ENCODE peak calls at places on chromosomes 3 and 15, in ten cellular contexts. I, D, M, X, W, P, S, Y, C and G are unnamed samples.

GRCh38 chr15:96345560-96346389 is 15.3 kb downstream of the NR2F2 start:
- DNase-seq in I (no peak), D (no peak), M (peak; percentile 82), X (peak; percentile 61), W (peak; percentile 87), P (peak; percentile 74), S (peak; percentile 84), Y (peak; percentile 92), C (peak; percentile 38), G (peak; percentile 87)

GRCh38 chr3:50600841-50601591 is 10.6 kb downstream of the CISH start:
- DNase-seq in I (no peak), D (peak; percentile 94), M (peak; percentile 30), X (peak; percentile 96), W (peak; percentile 91), P (peak; percentile 97), S (peak; percentile 97), Y (no peak), C (peak; percentile 92), G (peak; percentile 98)

GRCh38 chr3:161510510-161511260 is 14.1 kb downstream of the OTOL1 start:
- DNase-seq in I (peak; percentile 65), D (no peak), M (no peak), X (no peak), W (no peak), P (no peak), S (no peak), Y (no peak), C (no peak), G (no peak)

GRCh38 chr15:65580287-65580686 is 30.6 kb downstream of the INTS14 start:
- DNase-seq in I (no peak), D (peak; percentile 24), M (no peak), X (no peak), W (peak; percentile 31), P (no peak), S (peak; percentile 81), Y (peak; percentile 13), C (peak; percentile 68), G (peak; percentile 75)

GRCh38 chr15:90956551-90957104 is 1.9 kb downstream of the RCCD1 start:
- DNase-seq in I (peak; percentile 70), D (no peak), M (peak; percentile 92), X (peak; percentile 74), W (peak; percentile 96), P (peak; percentile 74), S (peak; percentile 75), Y (peak; percentile 92), C (peak; percentile 81), G (peak; percentile 59)

GRCh38 chr3:102148598-102149302 is 286.1 kb upstream of the ZPLD1 start:
- DNase-seq in I (no peak), D (no peak), M (no peak), X (no peak), W (no peak), P (no peak), S (no peak), Y (no peak), C (no peak), G (no peak)

GRCh38 chr3:56019490-56019889 is 448.8 kb downstream of the ERC2 start:
- DNase-seq in I (no peak), D (no peak), M (no peak), X (no peak), W (no peak), P (no peak), S (no peak), Y (no peak), C (no peak), G (no peak)

GRCh38 chr3:47003461-47004368 is 24.2 kb downstream of the NBEAL2 start:
- DNase-seq in I (no peak), D (no peak), M (no peak), X (peak; percentile 50), W (peak; percentile 24), P (no peak), S (no peak), Y (no peak), C (no peak), G (no peak)

GRCh38 chr15:39767921-39768320 is 14.7 kb downstream of the FSIP1 start:
- DNase-seq in I (no peak), D (no peak), M (peak; percentile 51), X (no peak), W (no peak), P (no peak), S (no peak), Y (no peak), C (no peak), G (no peak)

GRCh38 chr3:195352895-195353488 is 82.0 kb upstream of the XXYLT1 start:
- DNase-seq in I (no peak), D (peak; percentile 76), M (peak; percentile 21), X (no peak), W (no peak), P (no peak), S (peak; percentile 59), Y (no peak), C (peak; percentile 65), G (peak; percentile 60)

GRCh38 chr15:57462391-57462790 is 86.1 kb downstream of the CGNL1 start:
- DNase-seq in I (no peak), D (no peak), M (no peak), X (no peak), W (no peak), P (no peak), S (no peak), Y (no peak), C (peak; percentile 81), G (no peak)

GRCh38 chr3:196179380-196180308 is 31.6 kb downstream of the ZDHHC19 start:
- DNase-seq in I (peak; percentile 75), D (no peak), M (peak; percentile 73), X (no peak), W (peak; percentile 36), P (no peak), S (peak; percentile 61), Y (peak; percentile 65), C (peak; percentile 73), G (peak; percentile 58)

GRCh38 chr3:179146911-179147570 is 1.1 kb upstream of the PIK3CA start:
- DNase-seq in I (peak; percentile 78), D (no peak), M (peak; percentile 78), X (no peak), W (peak; percentile 68), P (no peak), S (peak; percentile 82), Y (peak; percentile 59), C (peak; percentile 85), G (peak; percentile 52)

GRCh38 chr3:187295635-187296034 is 4.1 kb upstream of the MASP1 start:
- DNase-seq in I (no peak), D (no peak), M (peak; percentile 61), X (no peak), W (no peak), P (no peak), S (no peak), Y (peak; percentile 40), C (peak; percentile 49), G (no peak)
- TF ChIP-seq CTCF in I (peak; percentile 48), D (no peak), M (peak; percentile 81), X (no peak), W (no peak), P (peak; percentile 16), S (peak; percentile 17), Y (peak; percentile 38), C (peak; percentile 64), G (no peak)

DNA sequence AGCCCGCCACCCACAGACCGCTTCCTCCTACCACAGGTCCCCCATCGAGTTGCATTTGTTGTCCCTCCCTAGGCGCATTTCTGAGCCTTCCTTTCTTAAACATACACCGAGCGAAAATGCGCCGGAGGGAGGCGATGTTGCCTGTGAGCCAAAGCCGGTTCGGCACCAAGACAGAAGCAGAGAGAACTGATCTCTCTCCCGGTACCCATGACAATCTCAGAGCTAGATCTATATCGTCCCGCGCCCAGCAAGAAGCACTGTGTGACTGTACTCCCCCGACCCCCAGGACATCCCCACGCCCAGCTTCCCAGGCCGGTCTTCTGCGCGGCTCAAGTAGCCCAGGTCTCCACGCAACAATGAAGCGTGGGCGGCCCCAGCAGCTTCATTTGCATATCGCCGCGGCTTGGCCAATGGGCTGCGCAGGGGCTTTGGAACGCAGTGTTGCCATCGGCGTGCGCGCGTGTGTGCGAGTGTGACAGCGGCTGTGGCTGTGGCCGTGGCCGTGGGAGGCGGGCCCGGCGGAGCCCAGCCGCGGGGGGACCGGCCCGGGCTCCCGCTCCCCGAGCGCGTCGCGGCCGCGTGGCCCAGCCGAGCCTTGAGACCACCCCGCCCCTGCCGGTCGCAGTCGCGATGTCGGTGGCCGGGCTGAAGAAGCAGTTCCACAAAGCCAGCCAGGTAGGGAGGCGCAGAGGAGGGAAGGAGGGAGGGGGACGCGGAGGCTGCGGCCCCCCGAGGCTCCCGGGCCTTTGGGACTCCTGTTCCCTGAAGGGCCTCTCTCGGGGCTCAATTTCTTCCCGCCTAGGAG is at the start of gene SH3GL3:
- DNase-seq in I (no peak), D (no peak), M (peak; percentile 93), X (peak; percentile 74), W (peak; percentile 82), P (peak; percentile 57), S (peak; percentile 68), Y (peak; percentile 93), C (peak; percentile 81), G (peak; percentile 66)
- H3K4me3 ChIP-seq in I (no peak within 1 kb of the TSS), D (peak within 1 kb of the TSS; percentile 55), M (peak within 1 kb of the TSS; percentile 58), X (peak within 1 kb of the TSS; percentile 52), W (peak within 1 kb of the TSS; percentile 40), P (peak within 1 kb of the TSS; percentile 16), S (peak within 1 kb of the TSS; percentile 29), Y (peak within 1 kb of the TSS; percentile 55), C (peak within 1 kb of the TSS; percentile 79), G (peak within 1 kb of the TSS; percentile 58)

DNA sequence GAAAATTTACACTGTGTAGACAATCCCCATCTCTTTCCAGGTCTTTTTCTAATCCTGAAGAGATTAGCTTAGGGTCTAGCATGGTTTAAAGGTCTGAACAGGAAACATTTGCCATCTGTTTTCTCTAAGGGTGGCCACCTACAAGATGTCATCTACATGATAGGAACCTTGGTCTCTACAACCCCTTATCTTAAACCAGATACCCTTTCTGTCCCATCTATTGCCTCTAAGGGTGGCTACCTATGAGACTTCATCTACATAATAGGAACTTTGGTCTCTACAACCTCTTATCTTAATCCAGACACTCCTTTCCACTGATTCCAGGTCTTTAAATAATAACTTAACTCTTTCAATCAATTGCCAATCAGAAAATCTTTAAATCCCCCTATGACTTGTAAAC is 604.9 kb downstream of the TUSC7 start:
- DNase-seq in I (no peak), D (no peak), M (no peak), X (no peak), W (no peak), P (no peak), S (no peak), Y (no peak), C (no peak), G (no peak)
- TF ChIP-seq CTCF in I (no peak), D (no peak), M (no peak), X (no peak), W (no peak), P (no peak), S (no peak), Y (no peak), C (no peak), G (no peak)

GRCh38 chr3:188776447-188776846 is 395.3 kb upstream of the TPRG1 start:
- DNase-seq in I (no peak), D (no peak), M (no peak), X (no peak), W (no peak), P (no peak), S (peak; percentile 57), Y (peak; percentile 42), C (peak; percentile 58), G (peak; percentile 70)

GRCh38 chr3:188769833-188770232 is 401.9 kb upstream of the TPRG1 start:
- DNase-seq in I (no peak), D (no peak), M (no peak), X (no peak), W (no peak), P (no peak), S (no peak), Y (peak; percentile 6), C (no peak), G (no peak)

GRCh38 chr3:188775412-188775811 is 396.4 kb upstream of the TPRG1 start:
- DNase-seq in I (no peak), D (no peak), M (no peak), X (no peak), W (no peak), P (peak; percentile 74), S (no peak), Y (no peak), C (no peak), G (no peak)

GRCh38 chr3:188772886-188773285 is 398.9 kb upstream of the TPRG1 start:
- DNase-seq in I (no peak), D (peak; percentile 66), M (no peak), X (no peak), W (no peak), P (no peak), S (peak; percentile 85), Y (no peak), C (peak; percentile 64), G (peak; percentile 80)
- H3K4me3 ChIP-seq in I (no peak overlapping the region), D (no peak overlapping the region), M (no peak overlapping the region), X (no peak overlapping the region), W (no peak overlapping the region), P (no peak overlapping the region), S (no peak overlapping the region), Y (no peak overlapping the region), C (no peak overlapping the region), G (no peak overlapping the region)